ENCODE peak calls at places on chromosomes 2 and 18, in ten cellular contexts. S is right lobe of liver; B is PC-3; W is posterior cingulate gyrus; I is neural crest cell; A is stimulated activated CD4-positive, alpha-beta T cell treated with anti-CD3 and anti-CD28 coated beads, Interleukin-1b, Interleukin-23, amount 100 ng/mL, for 4 hours; F is ACHN; X is CD4-positive, alpha-beta T cell; H is neural progenitor cell; Z is T-helper 2 cell. K is an unnamed sample.

GRCh38 chr2:155310589-155310988 is 612.1 kb downstream of the KCNJ3 start:
- DNase-seq in I (no peak), W (no peak), Z (peak), X (no peak), F (peak), B (peak), A (no peak), S (no peak), H (peak), K (no peak)

GRCh38 chr2:45889620-45890019 is 238.1 kb downstream of the PRKCE start:
- DNase-seq in S (no peak), A (no peak), F (no peak), W (no peak), B (no peak), Z (no peak), X (no peak), I (no peak), H (no peak), K (no peak)

GRCh38 chr2:178756843-178757242 is 50.4 kb downstream of the TTN start:
- DNase-seq in Z (no peak), X (no peak), B (peak), H (no peak), I (no peak), A (no peak), W (no peak), S (no peak), F (no peak), K (no peak)

GRCh38 chr2:9753665-9754531 is 89.4 kb upstream of the TAF1B start:
- DNase-seq in H (no peak), F (no peak), B (peak), Z (peak), W (peak), A (peak), X (peak), S (no peak), I (no peak), K (no peak)

GRCh38 chr2:61959381-61960293 is 54.2 kb downstream of the COMMD1 start:
- DNase-seq in S (no peak), A (no peak), F (no peak), W (no peak), I (no peak), H (no peak), B (no peak), Z (no peak), X (no peak), K (no peak)

GRCh38 chr2:160220545-160221009 is 20.5 kb upstream of the ITGB6 start:
- DNase-seq in H (no peak), A (no peak), W (no peak), X (no peak), S (no peak), I (no peak), F (no peak), B (no peak), Z (peak), K (no peak)

GRCh38 chr2:53715568-53715967 is 52.0 kb upstream of the CHAC2 start:
- DNase-seq in W (no peak), B (peak), H (no peak), Z (no peak), I (no peak), A (no peak), S (no peak), F (peak), X (no peak), K (no peak)

GRCh38 chr2:42028571-42029148 is 19.2 kb upstream of the PKDCC start:
- DNase-seq in Z (no peak), X (no peak), B (no peak), A (no peak), I (no peak), W (peak), H (no peak), F (no peak), S (no peak), K (no peak)

GRCh38 chr18:13254971-13255927 is 36.7 kb downstream of the LDLRAD4 start:
- DNase-seq in A (no peak), Z (no peak), H (no peak), X (no peak), B (no peak), S (peak), F (no peak), W (no peak), I (no peak), K (no peak)

GRCh38 chr2:180419212-180419611 is 412.1 kb upstream of the CWC22 start:
- DNase-seq in H (no peak), W (no peak), S (no peak), F (no peak), Z (no peak), X (no peak), I (no peak), A (no peak), B (no peak), K (no peak)

GRCh38 chr2:239014897-239015768 is 167.2 kb downstream of the TWIST2 start:
- DNase-seq in S (peak), H (no peak), B (no peak), X (no peak), I (no peak), W (peak), F (no peak), A (no peak), Z (no peak), K (no peak)

GRCh38 chr2:145141981-145142380 is 622.1 kb upstream of the ZEB2 start:
- DNase-seq in F (no peak), H (no peak), W (no peak), S (no peak), I (no peak), A (no peak), B (no peak), X (no peak), Z (no peak), K (no peak)